ENCODE peak calls at places on chromosome 20, in seven cellular contexts. K is AG04450; M is CD4-positive, alpha-beta T cell; Y is naive thymus-derived CD4-positive, alpha-beta T cell; D is GM12878; X is Peyer's patch; C is breast epithelium. O is an unnamed sample.
A peak's percentile ranks its signal among the peaks of the same experiment; 100 is the strongest.

GRCh38 chr20:51586005-51586440 is 43.5 kb upstream of the NFATC2 start:
- DNase-seq in D (no peak), Y (no peak), M (no peak), C (no peak), X (no peak), K (no peak), O (no peak)

GRCh38 chr20:39812116-39812515 is 850.0 kb downstream of the DHX35 start:
- DNase-seq in D (no peak), K (no peak), Y (no peak), M (no peak), C (no peak), X (no peak), O (no peak)

GRCh38 chr20:40506567-40506966 is 182.5 kb downstream of the MAFB start:
- DNase-seq in D (no peak), C (peak; percentile 79), Y (peak; percentile 21), M (peak; percentile 7), K (peak; percentile 74), X (peak; percentile 48), O (peak; percentile 18)

GRCh38 chr20:38196592-38196991 is 31.5 kb upstream of the TGM2 start:
- DNase-seq in X (no peak), Y (no peak), C (no peak), K (no peak), M (no peak), D (no peak), O (no peak)

GRCh38 chr20:13898012-13898612 is 92.3 kb downstream of the SEL1L2 start:
- DNase-seq in D (no peak), X (no peak), Y (no peak), M (no peak), K (no peak), C (no peak), O (peak; percentile 37)

GRCh38 chr20:10747019-10747418 is 73.2 kb upstream of the JAG1 start:
- DNase-seq in X (no peak), M (no peak), C (no peak), Y (no peak), K (no peak), D (no peak), O (no peak)

GRCh38 chr20:22795455-22795854 is 211.1 kb upstream of the FOXA2 start:
- DNase-seq in C (no peak), Y (no peak), K (no peak), D (no peak), M (no peak), X (no peak), O (no peak)

GRCh38 chr20:10433014-10433622 is 904 bp downstream of the MKKS start:
- DNase-seq in M (no peak), Y (no peak), C (no peak), D (no peak), K (no peak), X (no peak), O (no peak)

GRCh38 chr20:49786671-49787370 is 25.8 kb upstream of the SLC9A8 start:
- DNase-seq in Y (no peak), K (no peak), C (no peak), D (no peak), X (no peak), M (no peak), O (no peak)

GRCh38 chr20:25360631-25361286 is 29.9 kb downstream of the ABHD12 start:
- DNase-seq in C (no peak), X (no peak), Y (no peak), K (no peak), M (no peak), D (no peak), O (peak; percentile 35)

GRCh38 chr20:53859684-53860083 is 210.7 kb downstream of the BCAS1 start:
- DNase-seq in M (no peak), X (no peak), K (no peak), Y (no peak), D (no peak), C (no peak), O (no peak)

GRCh38 chr20:49521356-49521755 is 38.9 kb upstream of the KCNB1 start:
- DNase-seq in K (no peak), X (no peak), Y (no peak), C (peak; percentile 15), M (no peak), D (no peak), O (no peak)

GRCh38 chr20:44014807-44015732 is 100.4 kb downstream of the TOX2 start:
- DNase-seq in X (no peak), C (no peak), D (no peak), M (no peak), Y (no peak), K (no peak), O (no peak)

GRCh38 chr20:62603021-62603906 is 39.0 kb upstream of the SLCO4A1 start:
- DNase-seq in X (peak; percentile 69), C (peak; percentile 83), M (peak; percentile 32), Y (peak; percentile 62), D (no peak), K (no peak), O (no peak)

GRCh38 chr20:63092660-63093215 is 86.0 kb upstream of the BHLHE23 start:
- DNase-seq in K (no peak), X (no peak), M (no peak), Y (peak; percentile 11), D (no peak), C (peak; percentile 37), O (no peak)

GRCh38 chr20:17518339-17519052 is 12.7 kb downstream of the BFSP1 start:
- DNase-seq in D (no peak), K (no peak), M (no peak), Y (no peak), X (no peak), C (no peak), O (peak; percentile 86)

GRCh38 chr20:48789185-48789668 is 38.6 kb downstream of the PREX1 start:
- DNase-seq in Y (no peak), M (no peak), D (no peak), C (no peak), X (no peak), K (no peak), O (no peak)

GRCh38 chr20:59485576-59486250 is 118.6 kb upstream of the PHACTR3 start:
- DNase-seq in X (no peak), K (no peak), Y (no peak), M (no peak), D (no peak), C (no peak), O (no peak)

GRCh38 chr20:59482581-59483187 is 121.7 kb upstream of the PHACTR3 start:
- DNase-seq in C (no peak), K (no peak), D (no peak), M (no peak), X (no peak), Y (no peak), O (no peak)

GRCh38 chr20:59481082-59482018 is 123.0 kb upstream of the PHACTR3 start:
- DNase-seq in C (no peak), M (no peak), K (no peak), D (no peak), Y (no peak), X (no peak), O (no peak)

GRCh38 chr20:59484228-59484627 is 120.1 kb upstream of the PHACTR3 start:
- DNase-seq in D (no peak), K (no peak), M (no peak), X (no peak), C (no peak), Y (no peak), O (no peak)

GRCh38 chr20:59483481-59483880 is 120.9 kb upstream of the PHACTR3 start:
- DNase-seq in Y (no peak), X (no peak), M (no peak), C (no peak), K (no peak), D (no peak), O (no peak)
- H3K27me3 ChIP-seq in Y (no peaks in the 10 kb centered on the region), X (no peaks in the 10 kb centered on the region), M (peaks cover 14% of the 10 kb centered on the region), C (peaks cover under 1% of the 10 kb centered on the region), K (no peaks in the 10 kb centered on the region), D (no peaks in the 10 kb centered on the region), O (no peaks in the 10 kb centered on the region)

DNA sequence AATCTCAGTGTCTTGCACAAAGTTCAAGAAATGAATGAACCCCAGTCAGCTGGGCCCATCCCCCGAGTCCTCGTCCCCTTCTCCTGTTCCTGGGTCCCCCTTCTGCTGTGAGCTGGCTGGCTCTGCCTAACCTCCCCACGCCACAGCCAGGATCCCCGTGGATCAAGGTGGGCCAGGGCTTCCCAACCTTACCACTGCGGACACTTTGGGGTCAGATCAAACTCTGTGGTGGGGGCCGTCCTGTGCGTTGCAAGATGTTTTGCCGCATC is 116.2 kb downstream of the SULF2 start:
- DNase-seq in Y (no peak), M (no peak), C (no peak), X (no peak), D (no peak), K (no peak), O (peak; percentile 35)
- H3K27me3 ChIP-seq in Y (no peaks in the 10 kb centered on the region), M (no peaks in the 10 kb centered on the region), C (no peaks in the 10 kb centered on the region), X (no peaks in the 10 kb centered on the region), D (no peaks in the 10 kb centered on the region), K (peaks cover 9% of the 10 kb centered on the region), O (no peaks in the 10 kb centered on the region)

GRCh38 chr20:56827763-56828162 is 198.7 kb downstream of the TFAP2C start:
- DNase-seq in M (no peak), Y (no peak), D (no peak), X (no peak), C (no peak), K (no peak), O (no peak)
- H3K27me3 ChIP-seq in M (no peaks in the 10 kb centered on the region), Y (no peaks in the 10 kb centered on the region), D (no peaks in the 10 kb centered on the region), X (no peaks in the 10 kb centered on the region), C (no peaks in the 10 kb centered on the region), K (peaks cover 12% of the 10 kb centered on the region), O (no peaks in the 10 kb centered on the region)

GRCh38 chr20:32050851-32051556 is 1.0 kb upstream of the HCK start:
- DNase-seq in Y (no peak), D (no peak), K (no peak), X (peak; percentile 43), C (no peak), M (no peak), O (peak; percentile 85)
- H3K27me3 ChIP-seq in Y (peaks cover 8% of the 10 kb centered on the region), D (peaks cover 7% of the 10 kb centered on the region), K (peaks cover 50% of the 10 kb centered on the region), X (no peaks in the 10 kb centered on the region), C (peaks cover 43% of the 10 kb centered on the region), M (peaks cover 50% of the 10 kb centered on the region), O (peaks cover 45% of the 10 kb centered on the region)

O was measured in H7.